ENCODE peak calls at places on chromosomes 5 and 9, in four cellular contexts. J is Calu3, Y is endothelial cell, X is type B pancreatic cell. K is an unnamed sample.

GRCh38 chr5:60492958-60493357 is 207.0 kb downstream of the DEPDC1B start:
- DNase-seq in J (no peak), Y (no peak), X (no peak), K (no peak)

GRCh38 chr5:168489059-168489458 is 2.8 kb downstream of the RARS1 start:
- DNase-seq in J (no peak), Y (no peak), X (no peak), K (no peak)

GRCh38 chr5:80083115-80083890 is 48.2 kb downstream of the THBS4 start:
- DNase-seq in J (peak), Y (peak), X (no peak), K (peak)

GRCh38 chr9:113906411-113907110 is 30.5 kb downstream of the ZNF618 start:
- DNase-seq in J (no peak), Y (no peak), X (no peak), K (no peak)

GRCh38 chr5:180988011-180988410 is 635 bp upstream of the BTNL3 start:
- DNase-seq in J (no peak), Y (no peak), X (no peak), K (no peak)

GRCh38 chr5:6943749-6944148 is 230.5 kb downstream of the TENT4A start:
- DNase-seq in J (no peak), Y (no peak), X (no peak), K (no peak)

GRCh38 chr5:79105868-79106267 is 5.7 kb upstream of the BHMT start:
- DNase-seq in J (no peak), Y (no peak), X (no peak), K (no peak)

GRCh38 chr9:86580688-86581087 is 226.5 kb upstream of the TUT7 start:
- DNase-seq in J (no peak), Y (no peak), X (peak), K (no peak)

GRCh38 chr5:69046375-69046957 is 47.3 kb upstream of the SLC30A5 start:
- DNase-seq in J (no peak), Y (no peak), X (no peak), K (no peak)

GRCh38 chr9:107749787-107750444 is 260.3 kb upstream of the KLF4 start:
- DNase-seq in J (peak), Y (no peak), X (no peak), K (no peak)

GRCh38 chr5:180830253-180831138 is 27.9 kb upstream of the MGAT1 start:
- DNase-seq in J (no peak), Y (no peak), X (no peak), K (peak)

GRCh38 chr5:64637144-64637543 is 53.2 kb upstream of the SHISAL2B start:
- DNase-seq in J (no peak), Y (no peak), X (no peak), K (peak)

GRCh38 chr9:101858026-101858425 is 119.6 kb upstream of the GRIN3A start:
- DNase-seq in J (no peak), Y (no peak), X (no peak), K (no peak)

GRCh38 chr5:145495171-145495570 is 340.0 kb downstream of the PRELID2 start:
- DNase-seq in J (no peak), Y (no peak), X (no peak), K (no peak)

GRCh38 chr5:5182508-5183191 is 42.5 kb downstream of the ADAMTS16 start:
- DNase-seq in J (no peak), Y (no peak), X (no peak), K (no peak)

GRCh38 chr5:149221731-149222342 is 49.8 kb upstream of the AFAP1L1 start:
- DNase-seq in J (no peak), Y (no peak), X (no peak), K (no peak)

GRCh38 chr5:32964246-32964645 is 253.1 kb downstream of the NPR3 start:
- DNase-seq in J (no peak), Y (no peak), X (no peak), K (no peak)

GRCh38 chr5:150515446-150515845 is 7.5 kb downstream of the NDST1 start:
- DNase-seq in J (no peak), Y (no peak), X (no peak), K (no peak)

GRCh38 chr5:11143456-11144267 is 382.6 kb upstream of the DAP start:
- DNase-seq in J (no peak), Y (no peak), X (no peak), K (peak)

GRCh38 chr9:109816490-109816889 is 36.5 kb downstream of the PALM2AKAP2 start:
- DNase-seq in J (peak), Y (no peak), X (no peak), K (no peak)

GRCh38 chr5:132205385-132206125 is 22.1 kb downstream of the P4HA2 start:
- DNase-seq in J (no peak), Y (no peak), X (no peak), K (no peak)

GRCh38 chr5:150058480-150059126 is 27.8 kb downstream of the CSF1R start:
- DNase-seq in J (no peak), Y (no peak), X (no peak), K (no peak)

GRCh38 chr5:151128817-151129216 is 28.8 kb downstream of the ANXA6 start:
- DNase-seq in J (no peak), Y (no peak), X (no peak), K (peak)

GRCh38 chr9:116646661-116647514 is 40.2 kb upstream of the TRIM32 start:
- DNase-seq in J (peak), Y (peak), X (no peak), K (no peak)

GRCh38 chr9:11821541-11821940 is 871.6 kb upstream of the TYRP1 start:
- DNase-seq in J (no peak), Y (no peak), X (no peak), K (no peak)

GRCh38 chr5:73119492-73120157 is 750 bp upstream of the TMEM171 start:
- DNase-seq in J (peak), Y (no peak), X (no peak), K (peak)
- TF ChIP-seq CTCF in J (no peak), Y (no peak), X (no peak), K (no peak)

GRCh38 chr5:98773214-98773463 is 324 bp upstream of the RGMB start:
- DNase-seq in J (no peak), Y (no peak), X (no peak), K (no peak)

GRCh38 chr5:98772415-98773213 is 849 bp upstream of the RGMB start:
- DNase-seq in J (peak), Y (peak), X (no peak), K (peak)

GRCh38 chr5:98770911-98771322 is 2.5 kb upstream of the RGMB start:
- DNase-seq in J (no peak), Y (no peak), X (no peak), K (no peak)

GRCh38 chr5:98770158-98770910 is 3.1 kb upstream of the RGMB start:
- DNase-seq in J (peak), Y (peak), X (no peak), K (peak)

GRCh38 chr5:98771389-98772109 is 1.9 kb upstream of the RGMB start:
- DNase-seq in J (peak), Y (peak), X (no peak), K (peak)
- TF ChIP-seq CTCF in J (peak), Y (peak), X (peak), K (peak)

GRCh38 chr9:99211746-99212145 is 10.0 kb downstream of the ALG2 start:
- DNase-seq in J (no peak), Y (peak), X (no peak), K (no peak)
- TF ChIP-seq CTCF in J (no peak), Y (no peak), X (no peak), K (no peak)

GRCh38 chr5:82160948-82161347 is 117.2 kb downstream of the RPS23 start:
- DNase-seq in J (no peak), Y (no peak), X (no peak), K (no peak)
- TF ChIP-seq CTCF in J (no peak), Y (no peak), X (no peak), K (no peak)

GRCh38 chr5:171158581-171158980 is 150.5 kb upstream of the TLX3 start:
- DNase-seq in J (no peak), Y (no peak), X (no peak), K (no peak)

GRCh38 chr5:171162165-171162564 is 146.9 kb upstream of the TLX3 start:
- DNase-seq in J (no peak), Y (no peak), X (no peak), K (no peak)

GRCh38 chr5:171157775-171158174 is 151.3 kb upstream of the TLX3 start:
- DNase-seq in J (no peak), Y (no peak), X (no peak), K (no peak)

GRCh38 chr5:171166766-171167165 is 142.3 kb upstream of the TLX3 start:
- DNase-seq in J (no peak), Y (no peak), X (no peak), K (no peak)

DNA sequence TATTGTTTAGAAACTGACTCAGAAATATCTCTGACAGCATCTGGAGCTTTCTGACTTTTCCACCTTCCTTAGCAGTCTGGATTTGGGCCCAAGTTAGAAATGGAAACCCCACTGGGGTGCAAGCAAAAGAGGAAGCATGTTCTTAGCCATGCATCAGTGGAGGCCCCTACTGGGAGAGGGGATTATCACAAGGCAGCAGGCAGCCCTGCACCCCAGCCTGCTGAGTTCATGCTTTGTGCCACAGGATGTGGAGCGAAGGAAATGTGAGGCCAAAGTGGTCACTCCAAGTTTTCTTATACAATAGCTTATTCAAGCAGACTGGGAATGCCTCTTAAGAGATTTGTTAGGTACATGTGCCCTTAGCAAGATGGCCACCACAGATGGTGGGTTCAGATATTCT is 146.4 kb upstream of the TLX3 start:
- DNase-seq in J (peak), Y (peak), X (no peak), K (peak)
- TF ChIP-seq CTCF in J (peak), Y (peak), X (peak), K (no peak)

GRCh38 chr9:124480621-124480981 is 26.6 kb downstream of the NR5A1 start:
- DNase-seq in J (peak), Y (peak), X (no peak), K (peak)
- TF ChIP-seq CTCF in J (no peak), Y (no peak), X (peak), K (peak)

DNA sequence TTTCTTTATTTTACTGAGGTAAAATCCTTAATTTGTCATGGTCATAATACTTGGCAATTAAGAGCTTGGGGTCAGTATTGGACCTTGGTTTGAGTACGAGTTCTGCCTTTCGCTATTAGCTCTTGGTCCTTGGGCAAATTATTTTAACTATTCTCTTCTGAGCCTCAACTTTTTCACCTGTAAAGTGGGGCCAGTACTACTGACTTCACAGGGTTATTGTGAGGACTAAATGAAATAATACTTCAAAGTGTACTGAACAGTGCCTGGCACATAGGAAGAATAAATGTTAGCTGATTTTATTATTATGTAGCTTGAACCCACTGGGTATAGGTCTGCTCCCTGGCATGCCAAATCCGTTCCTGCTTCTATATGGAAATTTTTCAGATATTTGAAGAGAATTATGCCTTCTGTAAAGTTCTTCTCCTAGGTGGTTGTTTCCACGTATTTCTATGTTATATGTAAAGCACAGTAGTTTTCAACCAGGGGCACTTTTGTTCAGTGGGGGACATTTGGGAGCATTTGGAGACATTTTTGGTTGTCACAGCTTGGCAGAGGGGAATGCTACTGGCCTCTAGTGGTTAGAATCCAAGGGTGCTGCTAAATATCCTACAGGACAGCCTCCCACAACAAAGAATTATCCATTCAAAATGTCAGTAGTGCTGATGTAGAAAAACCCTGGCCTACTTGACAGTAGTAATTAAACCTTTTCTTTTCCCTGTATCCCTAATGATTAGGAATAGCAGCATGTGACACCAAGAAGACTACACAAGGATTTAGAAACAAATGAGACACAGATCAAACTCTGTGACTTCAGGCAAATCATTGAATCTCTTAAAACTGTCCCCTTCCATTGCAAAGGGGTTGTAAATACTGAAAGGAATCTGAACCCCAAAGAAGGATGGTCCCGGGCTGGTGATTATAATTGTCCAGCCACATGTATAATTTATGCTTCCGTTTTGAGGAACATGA is 4.5 kb downstream of the RCL1 start:
- DNase-seq in J (peak), Y (peak), X (no peak), K (peak)
- TF ChIP-seq CTCF in J (peak), Y (peak), X (peak), K (peak)

DNA sequence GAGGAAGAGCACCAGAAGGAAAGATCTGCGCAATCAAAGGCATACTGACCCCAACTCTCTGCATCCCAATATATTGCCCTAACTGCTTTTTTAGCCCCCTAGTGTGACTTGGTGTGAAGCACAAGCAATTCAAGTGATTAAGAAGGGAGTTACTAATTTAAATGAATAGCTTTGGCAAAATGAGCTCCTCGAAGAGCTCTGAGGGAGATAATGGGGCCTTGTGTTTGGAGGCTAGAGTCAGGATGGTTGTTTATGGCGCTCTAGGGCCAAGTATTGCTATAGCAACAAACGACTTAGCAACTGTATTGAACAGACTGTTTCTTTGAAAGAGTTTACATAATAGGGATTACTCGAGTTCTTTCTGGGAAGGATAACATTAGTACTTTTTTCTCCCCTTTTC is 11.5 kb upstream of the C5orf58 start:
- DNase-seq in J (no peak), Y (no peak), X (no peak), K (no peak)
- TF ChIP-seq CTCF in J (peak), Y (no peak), X (peak), K (no peak)

DNA sequence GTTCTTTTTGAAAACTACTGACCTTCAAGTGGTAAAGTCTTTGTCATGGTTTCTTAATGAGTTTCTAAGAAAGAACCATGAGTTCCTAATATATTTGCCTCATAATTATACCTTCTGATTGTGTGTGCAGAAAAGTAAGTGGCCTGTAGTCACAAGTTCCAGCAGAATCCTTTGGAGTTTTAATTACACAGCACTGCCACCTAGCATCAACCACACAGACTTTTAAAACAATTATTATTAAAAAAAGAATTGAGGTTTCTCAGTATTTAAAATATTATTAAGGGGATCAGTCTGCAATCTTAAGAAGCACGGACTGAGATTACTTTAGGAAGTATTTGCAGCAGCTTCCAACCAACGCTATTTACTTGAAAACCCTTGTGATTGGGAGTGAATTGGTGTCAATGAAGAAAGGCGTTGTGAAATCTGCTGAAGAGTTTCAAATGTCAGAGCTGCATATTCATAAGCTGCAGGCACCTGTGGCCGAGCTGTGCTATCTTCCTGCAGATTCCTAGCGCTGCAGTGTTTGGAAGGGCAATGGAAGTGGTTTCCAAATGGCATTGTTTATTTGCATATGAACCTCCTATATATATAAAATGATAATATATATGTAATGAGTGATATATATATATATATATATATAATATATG is 1074.2 kb upstream of the WWC1 start:
- DNase-seq in J (no peak), Y (no peak), X (no peak), K (no peak)
- TF ChIP-seq CTCF in J (peak), Y (no peak), X (peak), K (no peak)